ENCODE peak calls at places on chromosomes 3 and 15, in five cellular contexts. C is amniotic stem cell, Z is neuronal stem cell, D is ELR, X is epithelial cell of esophagus. F is an unnamed sample.

GRCh38 chr15:51121118-51121517 is 26.4 kb upstream of the TNFAIP8L3 start:
- DNase-seq in Z (no peak), X (peak; percentile 93), C (peak; percentile 47), D (peak; percentile 96), F (no peak)

GRCh38 chr3:172341482-172342059 is 106.7 kb downstream of the GHSR start:
- DNase-seq in Z (peak; percentile 29), D (peak; percentile 79), X (peak; percentile 71), C (no peak), F (peak; percentile 85)

GRCh38 chr3:87225659-87226058 is 1.4 kb upstream of the CHMP2B start:
- DNase-seq in D (no peak), C (no peak), X (no peak), Z (no peak), F (no peak)

GRCh38 chr3:101703169-101703568 is 16.7 kb upstream of the RPL24 start:
- DNase-seq in C (no peak), Z (no peak), D (peak; percentile 72), X (peak; percentile 90), F (peak; percentile 29)

GRCh38 chr3:148739720-148740119 is 42.0 kb downstream of the AGTR1 start:
- DNase-seq in D (no peak), X (no peak), C (no peak), Z (no peak), F (no peak)

GRCh38 chr3:32913790-32914446 is 37.5 kb upstream of the CCR4 start:
- DNase-seq in Z (no peak), X (peak; percentile 92), C (no peak), D (no peak), F (no peak)

GRCh38 chr15:66751579-66751978 is 49.5 kb downstream of the SMAD6 start:
- DNase-seq in D (no peak), X (no peak), C (no peak), Z (no peak), F (no peak)

GRCh38 chr15:30962659-30963058 is 28.8 kb downstream of the MTMR10 start:
- DNase-seq in Z (no peak), X (no peak), C (no peak), D (no peak), F (no peak)

GRCh38 chr3:120908803-120909601 is 997 bp downstream of the STXBP5L start:
- DNase-seq in C (no peak), Z (peak; percentile 11), D (no peak), X (no peak), F (no peak)

GRCh38 chr3:9808345-9809037 is 1.6 kb upstream of the TTLL3 start:
- DNase-seq in D (peak; percentile 68), X (peak; percentile 57), Z (peak; percentile 36), C (no peak), F (peak; percentile 78)

GRCh38 chr3:174957081-174957480 is 97.9 kb downstream of the NAALADL2 start:
- DNase-seq in C (no peak), D (peak; percentile 17), Z (no peak), X (peak; percentile 36), F (no peak)

GRCh38 chr3:148643389-148643840 is 54.3 kb upstream of the AGTR1 start:
- DNase-seq in C (peak; percentile 63), D (peak; percentile 82), X (peak; percentile 49), Z (no peak), F (no peak)

GRCh38 chr3:185866555-185866954 is 41.7 kb upstream of the IGF2BP2 start:
- DNase-seq in X (peak; percentile 42), Z (no peak), C (no peak), D (no peak), F (no peak)

GRCh38 chr3:36546196-36546595 is 165.9 kb downstream of the STAC start:
- DNase-seq in X (no peak), C (no peak), Z (no peak), D (no peak), F (no peak)

GRCh38 chr3:173249457-173249856 is 108.4 kb upstream of the SPATA16 start:
- DNase-seq in Z (no peak), C (no peak), D (no peak), X (no peak), F (no peak)

GRCh38 chr3:196219194-196219969 is 3.0 kb downstream of the SLC51A start:
- DNase-seq in C (peak; percentile 80), D (peak; percentile 86), X (peak; percentile 63), Z (no peak), F (peak; percentile 76)

GRCh38 chr3:10445561-10445960 is 59.8 kb downstream of the ATP2B2 start:
- DNase-seq in Z (no peak), C (no peak), D (peak; percentile 35), X (peak; percentile 14), F (no peak)

GRCh38 chr3:141383555-141384129 is 15.3 kb downstream of the ZBTB38 start:
- DNase-seq in X (peak; percentile 88), C (peak; percentile 39), Z (no peak), D (peak; percentile 41), F (no peak)